ENCODE peak calls at places on chromosomes 11 and 22, in four cellular contexts. One of them, this sample, is unnamed.

GRCh38 chr11:12185914-12186313 is 75.5 kb downstream of the MICAL2 start:
- DNase-seq in keratinocyte: no peak
- DNase-seq in Caco-2: no peak
- DNase-seq in PC-9: no peak
- DNase-seq in this sample: peak

GRCh38 chr11:69162505-69162904 is 6.8 kb downstream of the SMIM38 start:
- DNase-seq in PC-9: no peak
- DNase-seq in Caco-2: no peak
- DNase-seq in keratinocyte: no peak
- DNase-seq in this sample: no peak

GRCh38 chr22:44970291-44970690 is 39.5 kb downstream of the PHF21B start:
- DNase-seq in keratinocyte: no peak
- DNase-seq in PC-9: no peak
- DNase-seq in Caco-2: no peak
- DNase-seq in this sample: no peak

GRCh38 chr11:67281552-67282150 is 7.5 kb upstream of the ANKRD13D start:
- DNase-seq in keratinocyte: no peak
- DNase-seq in Caco-2: no peak
- DNase-seq in PC-9: no peak
- DNase-seq in this sample: no peak

GRCh38 chr11:35009191-35009940 is 92.9 kb downstream of the PDHX start:
- DNase-seq in Caco-2: no peak
- DNase-seq in keratinocyte: peak
- DNase-seq in PC-9: peak
- DNase-seq in this sample: peak

GRCh38 chr11:59779487-59779886 is 24.3 kb downstream of the STX3 start:
- DNase-seq in keratinocyte: no peak
- DNase-seq in PC-9: no peak
- DNase-seq in Caco-2: no peak
- DNase-seq in this sample: no peak

GRCh38 chr11:2688381-2689231 is 11.2 kb downstream of the KCNQ1OT1 start:
- DNase-seq in keratinocyte: no peak
- DNase-seq in Caco-2: peak
- DNase-seq in PC-9: no peak
- DNase-seq in this sample: no peak

GRCh38 chr22:19984201-19984753 is 32.3 kb downstream of the ARVCF start:
- DNase-seq in keratinocyte: peak
- DNase-seq in PC-9: peak
- DNase-seq in Caco-2: no peak
- DNase-seq in this sample: peak

GRCh38 chr22:43971112-43971511 is 15.9 kb downstream of the SAMM50 start:
- DNase-seq in PC-9: no peak
- DNase-seq in Caco-2: no peak
- DNase-seq in keratinocyte: no peak
- DNase-seq in this sample: no peak

GRCh38 chr11:27468209-27468608 is 4.4 kb downstream of the LGR4 start:
- DNase-seq in Caco-2: no peak
- DNase-seq in PC-9: no peak
- DNase-seq in keratinocyte: peak
- DNase-seq in this sample: peak

DNA sequence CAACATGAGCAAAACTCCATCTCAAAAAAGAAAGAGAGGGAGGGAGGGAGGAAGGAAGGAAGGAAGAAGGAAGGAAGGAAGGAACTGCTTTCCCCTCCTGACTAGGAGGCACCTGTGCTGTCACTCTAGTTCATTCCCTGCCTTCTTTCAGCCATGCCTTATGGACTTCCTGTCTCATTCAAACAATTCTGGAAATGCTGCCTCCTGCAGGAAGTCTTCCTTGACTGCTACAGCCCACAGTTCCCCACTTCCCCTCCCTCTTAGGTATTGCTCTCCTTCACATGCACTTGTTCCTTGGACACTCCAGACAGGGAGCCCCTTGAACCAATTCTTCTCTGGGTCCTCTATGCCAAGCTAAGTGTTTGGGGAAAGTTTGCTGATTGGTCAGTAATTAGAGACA is 31.6 kb upstream of the WNT11 start:
- DNase-seq in Caco-2: no peak
- DNase-seq in PC-9: no peak
- DNase-seq in keratinocyte: peak
- DNase-seq in this sample: no peak
- TF ChIP-seq CTCF in Caco-2: no peak
- TF ChIP-seq CTCF in PC-9: no peak
- TF ChIP-seq CTCF in keratinocyte: peak
- TF ChIP-seq CTCF in this sample: no peak

GRCh38 chr11:83034673-83035014 is 37.1 kb downstream of the RAB30 start:
- DNase-seq in Caco-2: no peak
- DNase-seq in PC-9: no peak
- DNase-seq in keratinocyte: no peak
- DNase-seq in this sample: no peak

GRCh38 chr11:83036701-83037100 is 35.0 kb downstream of the RAB30 start:
- DNase-seq in PC-9: no peak
- DNase-seq in Caco-2: no peak
- DNase-seq in keratinocyte: no peak
- DNase-seq in this sample: no peak

GRCh38 chr11:83035070-83035854 is 36.4 kb downstream of the RAB30 start:
- DNase-seq in Caco-2: no peak
- DNase-seq in PC-9: no peak
- DNase-seq in keratinocyte: no peak
- DNase-seq in this sample: peak

GRCh38 chr11:83033367-83033766 is 38.3 kb downstream of the RAB30 start:
- DNase-seq in Caco-2: no peak
- DNase-seq in keratinocyte: no peak
- DNase-seq in PC-9: no peak
- DNase-seq in this sample: no peak

DNA sequence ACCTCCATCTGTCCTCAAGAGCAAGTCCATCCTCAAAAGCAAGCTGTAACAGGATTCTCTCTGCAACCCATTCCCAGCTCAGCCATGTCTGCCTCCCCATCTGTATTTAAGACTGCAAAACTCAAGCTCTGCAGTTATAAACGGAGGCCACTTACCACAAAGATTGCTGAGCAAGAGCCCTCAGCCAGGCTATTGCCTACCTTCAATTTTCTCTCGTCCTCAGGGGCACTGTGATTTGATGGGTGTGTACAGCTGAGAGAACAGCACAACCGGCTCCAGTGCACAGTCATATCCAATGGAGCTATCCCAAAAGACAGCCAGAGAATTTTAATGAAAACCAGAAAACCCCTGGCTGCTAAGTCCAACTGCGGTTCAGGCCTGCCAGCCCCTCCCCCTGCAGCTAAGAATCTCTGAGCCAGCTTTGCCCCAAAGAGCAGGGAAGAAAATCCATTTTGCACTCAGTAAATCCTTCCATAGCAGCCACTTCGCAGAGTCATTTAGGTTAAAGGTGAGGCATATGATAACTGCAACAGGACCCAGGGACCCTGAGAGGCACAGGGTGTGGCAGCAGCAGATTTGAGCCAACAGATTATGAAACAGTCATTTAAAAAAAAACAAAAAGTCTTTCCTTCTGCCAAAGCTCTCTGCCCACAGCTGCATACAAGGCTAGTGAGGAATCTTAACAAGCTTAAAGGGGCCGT is 37.6 kb downstream of the RAB30 start:
- DNase-seq in PC-9: peak
- DNase-seq in Caco-2: no peak
- DNase-seq in keratinocyte: no peak
- DNase-seq in this sample: peak
- H3K4me3 ChIP-seq in PC-9: no peak
- H3K4me3 ChIP-seq in Caco-2: no peak
- H3K4me3 ChIP-seq in keratinocyte: no peak
- H3K4me3 ChIP-seq in this sample: no peak

GRCh38 chr11:55357560-55358184 is 10.1 kb upstream of the OR4A15 start:
- DNase-seq in Caco-2: no peak
- DNase-seq in keratinocyte: no peak
- DNase-seq in PC-9: no peak
- DNase-seq in this sample: no peak
- TF ChIP-seq CTCF in Caco-2: peak
- TF ChIP-seq CTCF in keratinocyte: no peak
- TF ChIP-seq CTCF in PC-9: peak
- TF ChIP-seq CTCF in this sample: no peak

DNA sequence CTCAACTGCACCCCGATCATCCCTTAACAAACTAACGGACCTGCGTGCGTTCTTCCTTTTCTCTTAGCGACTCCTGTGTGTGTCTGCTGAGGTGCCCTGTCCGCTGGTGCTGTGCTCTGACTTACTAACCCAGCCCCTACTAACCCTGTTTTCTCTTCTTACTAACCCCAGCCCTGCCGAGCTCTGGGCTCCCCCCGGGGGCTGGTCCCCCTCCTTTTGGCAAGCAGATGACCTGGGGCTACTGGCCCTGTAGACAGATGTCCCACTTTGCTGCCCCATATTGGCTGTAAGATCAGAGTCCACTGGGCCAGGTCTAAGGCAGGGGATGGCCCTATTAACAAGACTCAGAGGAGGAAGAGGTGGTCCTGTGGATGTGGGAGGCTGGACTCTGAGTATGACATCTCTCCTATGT is 14.7 kb downstream of the MIAT start:
- DNase-seq in Caco-2: no peak
- DNase-seq in keratinocyte: no peak
- DNase-seq in PC-9: no peak
- DNase-seq in this sample: no peak
- H3K4me3 ChIP-seq in Caco-2: no peak
- H3K4me3 ChIP-seq in keratinocyte: peak
- H3K4me3 ChIP-seq in PC-9: peak
- H3K4me3 ChIP-seq in this sample: peak

This sample was measured in choroid plexus epithelial cell.